ENCODE peak calls at places on chromosomes 4 and X, in four cellular contexts. Q is K562, B is GM12878, S is HepG2. Y is an unnamed sample.

GRCh38 chr4:153684182-153685073 is at the start of gene TLR2:
- DNase-seq in Q (peak; percentile 6), S (no peak), B (no peak), Y (no peak)

GRCh38 chrX:103063191-103063845 is 653 bp downstream of the BEX1 start:
- DNase-seq in S (peak; percentile 9), Q (peak; percentile 21), B (no peak), Y (peak; percentile 7)

GRCh38 chrX:54116391-54116790 is 66.7 kb downstream of the FAM120C start:
- DNase-seq in B (no peak), S (no peak), Q (no peak), Y (no peak)

GRCh38 chr4:78661923-78662521 is 110.5 kb downstream of the ANXA3 start:
- DNase-seq in S (peak; percentile 88), Q (no peak), B (peak; percentile 77), Y (no peak)

GRCh38 chr4:1601852-1602525 is 82.1 kb downstream of the FAM53A start:
- DNase-seq in Q (no peak), S (no peak), B (no peak), Y (no peak)

GRCh38 chrX:108114541-108114940 is 23.0 kb downstream of the ATG4A start:
- DNase-seq in S (no peak), B (peak; percentile 15), Q (no peak), Y (no peak)

GRCh38 chr4:101218346-101218745 is 129.0 kb downstream of the PPP3CA start:
- DNase-seq in B (no peak), Q (no peak), S (no peak), Y (no peak)

GRCh38 chr4:77172336-77172735 is 15.3 kb downstream of the CCNG2 start:
- DNase-seq in S (no peak), Q (no peak), B (no peak), Y (no peak)

GRCh38 chr4:150572704-150573504 is 9.0 kb upstream of the MAB21L2 start:
- DNase-seq in Q (peak; percentile 81), B (peak; percentile 28), S (no peak), Y (no peak)

GRCh38 chr4:177380730-177381287 is 61.4 kb downstream of the AGA start:
- DNase-seq in B (no peak), Q (peak; percentile 50), S (peak; percentile 64), Y (peak; percentile 65)

GRCh38 chr4:100290585-100290984 is 100.3 kb upstream of the DDIT4L start:
- DNase-seq in B (no peak), S (no peak), Q (no peak), Y (no peak)

GRCh38 chr4:183905081-183905592 is at the start of gene STOX2:
- DNase-seq in Q (no peak), S (peak; percentile 26), B (no peak), Y (peak; percentile 75)

GRCh38 chrX:40008841-40009461 is 88.8 kb downstream of the BCOR start:
- DNase-seq in B (no peak), Q (no peak), S (no peak), Y (no peak)

GRCh38 chr4:97664741-97665140 is 478.5 kb downstream of the STPG2 start:
- DNase-seq in Q (no peak), B (no peak), S (no peak), Y (no peak)

GRCh38 chr4:4502694-4503311 is 39.0 kb downstream of the STX18 start:
- DNase-seq in B (no peak), S (no peak), Q (peak; percentile 42), Y (no peak)

GRCh38 chr4:17807446-17807845 is 3.1 kb downstream of the DCAF16 start:
- DNase-seq in B (no peak), S (no peak), Q (no peak), Y (no peak)

DNA sequence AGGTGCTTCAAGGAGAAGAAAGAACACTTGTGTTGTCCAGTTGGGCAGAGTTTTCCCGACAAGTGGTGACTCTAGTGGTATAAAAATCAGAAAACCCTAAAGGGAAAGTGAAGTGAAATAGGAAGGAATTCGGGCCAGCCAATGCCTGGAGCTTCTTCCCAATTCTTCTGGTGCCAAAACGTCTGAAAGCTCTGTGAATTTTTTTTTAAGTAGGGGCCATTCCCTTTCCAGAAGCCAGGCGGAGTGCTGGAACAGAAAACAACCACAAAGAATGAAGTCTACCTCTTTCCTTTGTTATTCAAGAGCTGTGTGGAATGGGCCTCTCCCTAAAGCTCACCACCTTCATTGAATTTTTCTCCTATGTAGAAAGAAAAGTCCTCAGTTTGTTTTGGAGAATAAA is 43.1 kb upstream of the PPARGC1A start:
- DNase-seq in B (no peak), S (no peak), Q (no peak), Y (no peak)
- TF ChIP-seq SRF in B (no peak), S (no peak), Q (no peak), Y (no peak)

GRCh38 chrX:3299626-3300025 is 46.8 kb downstream of the MXRA5 start:
- DNase-seq in Q (no peak), B (no peak), S (no peak), Y (no peak)
- TF ChIP-seq USF2 in Q (no peak), B (no peak), S (no peak), Y (no peak)

GRCh38 chr4:155164705-155165104 is 43.7 kb upstream of the NPY2R start:
- DNase-seq in B (no peak), S (no peak), Q (no peak), Y (no peak)
- TF ChIP-seq SRF in B (no peak), S (no peak), Q (no peak), Y (no peak)

DNA sequence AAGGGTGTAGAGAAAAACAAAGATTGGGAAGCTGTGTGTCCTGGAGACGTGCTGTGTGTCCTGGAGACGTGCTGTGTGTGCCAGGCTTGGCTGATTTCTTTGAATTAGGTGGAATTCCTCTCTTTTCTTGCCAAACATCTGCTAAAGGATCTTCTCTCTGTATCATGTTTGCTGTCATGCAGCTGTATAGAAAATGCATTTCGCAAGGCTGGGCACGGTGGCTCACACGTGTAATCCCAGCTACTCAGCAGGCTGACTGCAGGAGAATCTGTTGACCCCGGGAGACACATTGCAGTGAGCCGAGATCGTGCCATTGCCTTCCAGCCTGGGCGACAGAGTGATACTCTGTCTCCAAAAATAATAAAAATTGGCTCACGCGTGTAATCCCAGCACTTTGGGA is 187.0 kb downstream of the CRLF2 start:
- DNase-seq in Q (no peak), S (no peak), B (no peak), Y (no peak)
- TF ChIP-seq USF2 in Q (no peak), S (no peak), B (no peak), Y (no peak)

DNA sequence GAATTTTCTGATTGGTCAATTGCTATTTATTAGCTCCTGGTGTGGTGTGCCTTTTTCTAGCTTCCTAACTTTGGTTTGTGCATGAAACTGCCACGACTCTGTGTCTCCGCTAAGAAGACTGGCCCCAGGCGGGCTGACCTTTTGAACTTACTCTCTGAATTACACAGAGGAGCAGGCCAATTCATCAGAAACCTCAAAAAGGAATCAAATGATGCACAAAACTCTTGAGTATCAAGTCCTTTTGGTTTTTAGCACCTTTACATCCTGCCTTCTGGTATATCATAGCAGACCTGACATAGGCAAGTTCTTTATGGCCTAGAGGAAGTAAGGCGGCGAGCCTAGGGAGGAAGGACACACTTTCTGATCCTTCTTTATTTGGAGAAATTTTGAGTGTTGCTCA is 17.6 kb downstream of the TKTL1 start:
- DNase-seq in Q (no peak), S (no peak), B (no peak), Y (no peak)
- TF ChIP-seq SRF in Q (no peak), S (no peak), B (no peak), Y (no peak)

GRCh38 chr4:51842554-51843308 is at the start of gene DCUN1D4:
- DNase-seq in S (peak; percentile 98), B (peak; percentile 96), Q (peak; percentile 99), Y (peak; percentile 98)
- TF ChIP-seq USF2 in S (no peak), B (no peak), Q (no peak), Y (no peak)

GRCh38 chr4:158461336-158461735 is 60.3 kb upstream of the RXFP1 start:
- DNase-seq in Q (no peak), S (no peak), B (no peak), Y (no peak)
- TF ChIP-seq SRF in Q (no peak), S (no peak), B (no peak), Y (no peak)

GRCh38 chr4:70945046-70945445 is 42.9 kb downstream of the MOB1B start:
- DNase-seq in B (no peak), Q (no peak), S (no peak), Y (no peak)
- TF ChIP-seq USF2 in B (no peak), Q (no peak), S (no peak), Y (no peak)

GRCh38 chr4:27217261-27217769 is 356.7 kb downstream of the STIM2 start:
- DNase-seq in S (no peak), Q (no peak), B (no peak), Y (no peak)

GRCh38 chr4:27215421-27215820 is 354.8 kb downstream of the STIM2 start:
- DNase-seq in Q (no peak), B (no peak), S (no peak), Y (no peak)

GRCh38 chr4:27218013-27218412 is 357.4 kb downstream of the STIM2 start:
- DNase-seq in B (no peak), S (no peak), Q (no peak), Y (no peak)
- TF ChIP-seq SRF in B (no peak), S (no peak), Q (no peak), Y (no peak)

Y was measured in H1.